ENCODE peak calls at places on chromosomes 6 and 20, in ten cellular contexts. L, A, K, C, B, V, G, D, Q and W are unnamed samples.
A peak's percentile ranks its signal among the peaks of the same experiment; 100 is the strongest.

GRCh38 chr6:112469306-112469705 is 122.2 kb downstream of the RFPL4B start:
- DNase-seq in L (no peak), A (no peak), K (no peak), C (no peak), B (no peak), V (no peak), G (no peak), D (no peak), Q (no peak), W (no peak)

GRCh38 chr20:44496976-44497375 is 21.3 kb downstream of the TTPAL start:
- DNase-seq in L (no peak), A (no peak), K (no peak), C (peak; percentile 66), B (no peak), V (peak; percentile 96), G (no peak), D (no peak), Q (no peak), W (no peak)

GRCh38 chr6:7201732-7202541 is 94.2 kb downstream of the RREB1 start:
- DNase-seq in L (no peak), A (peak; percentile 51), K (no peak), C (peak; percentile 68), B (no peak), V (no peak), G (peak; percentile 68), D (peak; percentile 65), Q (no peak), W (peak; percentile 74)

GRCh38 chr6:39047434-39048327 is 900 bp upstream of the GLP1R start:
- DNase-seq in L (no peak), A (no peak), K (no peak), C (no peak), B (no peak), V (no peak), G (no peak), D (no peak), Q (no peak), W (no peak)

GRCh38 chr6:5619249-5619648 is 357.9 kb downstream of the FARS2 start:
- DNase-seq in L (no peak), A (no peak), K (no peak), C (no peak), B (no peak), V (no peak), G (no peak), D (no peak), Q (no peak), W (no peak)

GRCh38 chr6:117530467-117531242 is 48.2 kb downstream of the DCBLD1 start:
- DNase-seq in L (no peak), A (no peak), K (no peak), C (no peak), B (no peak), V (no peak), G (no peak), D (no peak), Q (no peak), W (no peak)

GRCh38 chr20:14657231-14657630 is 319.8 kb upstream of the FLRT3 start:
- DNase-seq in L (no peak), A (no peak), K (no peak), C (no peak), B (no peak), V (no peak), G (no peak), D (no peak), Q (no peak), W (no peak)

GRCh38 chr20:17725094-17725835 is 25.5 kb downstream of the BANF2 start:
- DNase-seq in L (peak; percentile 87), A (no peak), K (peak; percentile 60), C (no peak), B (no peak), V (no peak), G (no peak), D (no peak), Q (no peak), W (peak; percentile 51)

DNA sequence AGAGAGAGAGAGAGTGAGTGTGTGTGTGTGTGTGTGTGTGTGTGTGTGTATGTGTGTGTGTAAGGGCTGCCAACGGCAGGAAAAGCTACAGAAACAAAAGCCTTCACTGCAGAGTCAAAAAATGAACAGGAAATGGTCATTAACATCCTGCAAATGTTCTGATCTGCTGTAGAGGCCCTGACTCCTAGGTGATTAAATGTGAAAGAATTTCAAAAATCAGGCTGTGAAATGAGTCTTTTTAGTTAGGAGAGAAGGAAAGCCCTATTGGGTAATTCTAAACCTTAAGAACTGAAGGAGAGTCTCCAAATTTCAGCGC is 166.5 kb upstream of the MYLIP start:
- DNase-seq in L (no peak), A (no peak), K (no peak), C (no peak), B (no peak), V (peak; percentile 63), G (no peak), D (no peak), Q (no peak), W (no peak)
- TF ChIP-seq POLR2A in L (no peak), A (no peak), K (no peak), C (no peak), B (no peak), V (no peak), G (no peak), D (no peak), Q (no peak), W (no peak)

DNA sequence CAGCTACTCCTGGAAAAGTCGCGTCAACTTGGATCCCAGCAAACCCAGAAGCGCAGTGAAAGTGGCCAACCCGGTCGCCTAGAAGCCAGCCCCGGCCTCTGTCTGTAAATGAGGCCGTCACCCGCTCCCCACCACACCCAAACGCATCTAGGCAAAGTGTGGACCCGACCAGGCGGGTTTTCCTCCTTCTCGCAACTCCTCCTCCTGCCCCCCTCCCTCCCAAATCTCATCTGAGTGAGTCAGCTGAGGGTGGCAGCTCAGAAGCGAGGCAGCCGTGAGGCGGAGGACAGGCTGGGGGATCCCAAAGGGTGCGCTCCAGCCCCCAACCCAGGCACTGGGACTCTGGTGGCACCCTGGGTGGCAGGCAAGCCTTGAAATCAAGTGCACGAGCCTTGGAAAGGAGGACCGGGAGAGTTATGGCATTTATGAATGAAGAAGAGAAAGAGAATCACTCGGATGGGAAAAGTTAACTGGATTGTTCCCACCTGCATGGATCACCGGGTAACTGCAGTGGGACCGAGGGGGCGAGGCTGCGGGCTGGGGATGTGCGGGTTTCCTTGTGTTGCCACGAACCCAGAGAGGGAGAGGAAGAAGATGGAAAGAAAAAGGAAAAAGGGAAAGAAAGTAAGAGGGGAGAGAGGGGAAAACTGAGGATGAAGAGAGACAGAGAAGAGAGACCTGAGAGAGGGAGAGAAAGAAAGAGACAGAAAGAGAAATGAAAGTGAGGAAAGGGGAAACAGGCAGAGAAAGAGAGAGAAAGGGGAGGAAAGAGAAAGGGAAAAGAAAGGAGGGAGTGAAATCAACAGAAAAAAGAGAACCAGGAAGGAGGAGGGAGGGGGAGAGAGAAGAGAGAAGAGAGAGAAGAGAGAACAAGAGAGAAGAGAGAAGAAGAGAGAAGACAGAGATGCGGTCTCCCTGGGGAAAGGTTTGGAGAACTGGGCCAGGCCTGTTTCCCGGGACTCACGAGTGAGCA is at the start of gene APCDD1L:
- DNase-seq in L (no peak), A (no peak), K (no peak), C (no peak), B (no peak), V (peak; percentile 69), G (no peak), D (no peak), Q (no peak), W (no peak)
- H3K4me3 ChIP-seq in L (no peak within 1 kb of the TSS), A (peak within 1 kb of the TSS; percentile 35), K (no peak within 1 kb of the TSS), C (no peak within 1 kb of the TSS), B (peak within 1 kb of the TSS; percentile 37), V (peak within 1 kb of the TSS; percentile 58), G (peak within 1 kb of the TSS; percentile 48), D (peak within 1 kb of the TSS; percentile 36), Q (peak within 1 kb of the TSS; percentile 51), W (no peak within 1 kb of the TSS)

DNA sequence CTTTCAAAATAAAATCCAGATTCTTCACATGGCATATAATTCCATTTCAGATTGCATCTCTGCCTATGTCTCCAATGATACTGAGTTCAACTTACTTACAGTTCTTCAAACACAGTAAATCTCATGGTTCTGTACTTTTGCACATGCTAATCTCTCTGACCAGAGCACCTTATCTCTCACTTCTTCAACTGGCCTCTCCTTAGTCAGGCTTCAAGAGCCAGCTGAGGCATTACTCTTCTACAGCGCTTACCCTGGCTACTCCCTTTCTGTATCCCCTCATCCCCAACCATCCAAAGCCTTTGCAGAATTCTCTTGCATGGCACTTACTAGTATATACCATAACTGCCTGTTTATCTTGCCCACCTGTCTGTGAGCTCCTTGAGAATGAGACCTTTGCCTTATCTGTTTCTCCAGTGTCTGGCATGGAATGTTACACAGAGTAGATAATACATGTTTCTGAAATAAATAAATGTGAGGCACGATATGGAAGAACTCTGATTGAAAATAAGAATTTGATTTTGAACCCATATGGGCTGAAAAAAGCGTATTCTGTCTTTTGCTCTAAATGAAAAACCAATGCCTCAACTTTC is 49.1 kb downstream of the SESN1 start:
- DNase-seq in L (no peak), A (no peak), K (no peak), C (no peak), B (no peak), V (no peak), G (no peak), D (no peak), Q (no peak), W (no peak)
- H3K36me3 ChIP-seq in L (no peaks in the 10 kb centered on the region), A (no peaks in the 10 kb centered on the region), K (no peaks in the 10 kb centered on the region), C (no peaks in the 10 kb centered on the region), B (no peaks in the 10 kb centered on the region), V (no peaks in the 10 kb centered on the region), G (no peaks in the 10 kb centered on the region), D (no peaks in the 10 kb centered on the region), Q (no peaks in the 10 kb centered on the region), W (no peaks in the 10 kb centered on the region)

GRCh38 chr6:30571085-30572077 is at the start of gene ABCF1:
- DNase-seq in L (peak; percentile 99), A (peak; percentile 100), K (peak; percentile 94), C (peak; percentile 97), B (peak; percentile 99), V (peak; percentile 96), G (peak; percentile 98), D (peak; percentile 99), Q (peak; percentile 83), W (peak; percentile 99)
- TF ChIP-seq POLR2A in L (peak; percentile 92), A (no peak), K (peak; percentile 95), C (peak; percentile 91), B (peak; percentile 79), V (peak; percentile 93), G (peak; percentile 83), D (peak; percentile 77), Q (peak; percentile 69), W (peak; percentile 69)

GRCh38 chr6:21597243-21597682 is 3.7 kb downstream of the SOX4 start:
- DNase-seq in L (no peak), A (no peak), K (no peak), C (no peak), B (no peak), V (no peak), G (no peak), D (no peak), Q (no peak), W (no peak)

GRCh38 chr6:21599074-21599639 is 5.6 kb downstream of the SOX4 start:
- DNase-seq in L (no peak), A (no peak), K (no peak), C (no peak), B (no peak), V (no peak), G (no peak), D (no peak), Q (no peak), W (no peak)

GRCh38 chr6:21596379-21597242 is 3.1 kb downstream of the SOX4 start:
- DNase-seq in L (peak; percentile 49), A (peak; percentile 31), K (no peak), C (peak; percentile 55), B (peak; percentile 61), V (peak; percentile 59), G (peak; percentile 56), D (peak; percentile 40), Q (no peak), W (no peak)

GRCh38 chr6:21597706-21598273 is 4.2 kb downstream of the SOX4 start:
- DNase-seq in L (no peak), A (no peak), K (no peak), C (no peak), B (no peak), V (no peak), G (no peak), D (peak; percentile 14), Q (no peak), W (no peak)

GRCh38 chr6:21598662-21599061 is 5.1 kb downstream of the SOX4 start:
- DNase-seq in L (no peak), A (no peak), K (no peak), C (no peak), B (no peak), V (no peak), G (no peak), D (no peak), Q (no peak), W (no peak)
- H3K4me3 ChIP-seq in L (no peak overlapping the region), A (peak overlapping the region; percentile 68), K (no peak overlapping the region), C (no peak overlapping the region), B (peak overlapping the region; percentile 71), V (peak overlapping the region; percentile 85), G (peak overlapping the region; percentile 80), D (peak overlapping the region; percentile 86), Q (peak overlapping the region; percentile 71), W (no peak overlapping the region)